ENCODE peak calls at places on chromosome X, in ten cellular contexts. One of them, this sample, is unnamed. For H3K4me1 and H3K9me3, the result is how much of the 10 kb centered on the place peaks cover.

GRCh38 chrX:81263067-81263466 is 61.2 kb downstream of the SH3BGRL start:
- DNase-seq in psoas muscle: no peak
- DNase-seq in cardiac muscle cell: no peak
- DNase-seq in effector memory CD4-positive, alpha-beta T cell: no peak
- DNase-seq in osteoblast: no peak
- DNase-seq in hepatocyte: no peak
- DNase-seq in heart right ventricle: no peak
- DNase-seq in mucosa of descending colon: no peak
- DNase-seq in left lung: no peak
- DNase-seq in thyroid gland: no peak
- DNase-seq in this sample: no peak

GRCh38 chrX:132452911-132453550 is 35.8 kb downstream of the MBNL3 start:
- DNase-seq in psoas muscle: no peak
- DNase-seq in cardiac muscle cell: no peak
- DNase-seq in effector memory CD4-positive, alpha-beta T cell: no peak
- DNase-seq in osteoblast: no peak
- DNase-seq in hepatocyte: no peak
- DNase-seq in heart right ventricle: no peak
- DNase-seq in mucosa of descending colon: no peak
- DNase-seq in left lung: no peak
- DNase-seq in thyroid gland: no peak
- DNase-seq in this sample: no peak

GRCh38 chrX:40064055-40064597 is 33.6 kb downstream of the BCOR start:
- DNase-seq in psoas muscle: no peak
- DNase-seq in cardiac muscle cell: no peak
- DNase-seq in effector memory CD4-positive, alpha-beta T cell: no peak
- DNase-seq in osteoblast: no peak
- DNase-seq in hepatocyte: no peak
- DNase-seq in heart right ventricle: no peak
- DNase-seq in mucosa of descending colon: no peak
- DNase-seq in left lung: no peak
- DNase-seq in thyroid gland: no peak
- DNase-seq in this sample: no peak

GRCh38 chrX:129823115-129823514 is 20.6 kb downstream of the ZDHHC9 start:
- DNase-seq in psoas muscle: no peak
- DNase-seq in cardiac muscle cell: peak
- DNase-seq in effector memory CD4-positive, alpha-beta T cell: peak
- DNase-seq in osteoblast: no peak
- DNase-seq in hepatocyte: peak
- DNase-seq in heart right ventricle: no peak
- DNase-seq in mucosa of descending colon: no peak
- DNase-seq in left lung: no peak
- DNase-seq in thyroid gland: peak
- DNase-seq in this sample: no peak

GRCh38 chrX:16185725-16186136 is 18.4 kb downstream of the MAGEB17 start:
- DNase-seq in psoas muscle: no peak
- DNase-seq in cardiac muscle cell: peak
- DNase-seq in effector memory CD4-positive, alpha-beta T cell: no peak
- DNase-seq in osteoblast: peak
- DNase-seq in hepatocyte: no peak
- DNase-seq in heart right ventricle: no peak
- DNase-seq in mucosa of descending colon: no peak
- DNase-seq in left lung: no peak
- DNase-seq in thyroid gland: no peak
- DNase-seq in this sample: no peak

GRCh38 chrX:119734897-119735339 is 23.5 kb upstream of the SOWAHD start:
- DNase-seq in psoas muscle: peak
- DNase-seq in cardiac muscle cell: peak
- DNase-seq in effector memory CD4-positive, alpha-beta T cell: no peak
- DNase-seq in osteoblast: peak
- DNase-seq in hepatocyte: no peak
- DNase-seq in heart right ventricle: peak
- DNase-seq in mucosa of descending colon: no peak
- DNase-seq in left lung: peak
- DNase-seq in thyroid gland: peak
- DNase-seq in this sample: peak

GRCh38 chrX:63282077-63282476 is 69.1 kb downstream of the SPIN4 start:
- DNase-seq in psoas muscle: no peak
- DNase-seq in cardiac muscle cell: no peak
- DNase-seq in effector memory CD4-positive, alpha-beta T cell: no peak
- DNase-seq in osteoblast: no peak
- DNase-seq in hepatocyte: no peak
- DNase-seq in heart right ventricle: no peak
- DNase-seq in mucosa of descending colon: no peak
- DNase-seq in left lung: no peak
- DNase-seq in thyroid gland: no peak
- DNase-seq in this sample: no peak

GRCh38 chrX:120672841-120673530 is 43.1 kb upstream of the C1GALT1C1 start:
- DNase-seq in psoas muscle: no peak
- DNase-seq in cardiac muscle cell: peak
- DNase-seq in effector memory CD4-positive, alpha-beta T cell: no peak
- DNase-seq in osteoblast: no peak
- DNase-seq in hepatocyte: no peak
- DNase-seq in heart right ventricle: no peak
- DNase-seq in mucosa of descending colon: no peak
- DNase-seq in left lung: no peak
- DNase-seq in thyroid gland: no peak
- DNase-seq in this sample: no peak

GRCh38 chrX:31333181-31333831 is 261.5 kb upstream of the FTHL17 start:
- DNase-seq in psoas muscle: no peak
- DNase-seq in cardiac muscle cell: peak
- DNase-seq in effector memory CD4-positive, alpha-beta T cell: no peak
- DNase-seq in osteoblast: peak
- DNase-seq in hepatocyte: peak
- DNase-seq in heart right ventricle: no peak
- DNase-seq in mucosa of descending colon: no peak
- DNase-seq in left lung: no peak
- DNase-seq in thyroid gland: no peak
- DNase-seq in this sample: no peak

GRCh38 chrX:32268207-32268606 is 943.1 kb downstream of the DMD start:
- DNase-seq in psoas muscle: no peak
- DNase-seq in cardiac muscle cell: no peak
- DNase-seq in effector memory CD4-positive, alpha-beta T cell: no peak
- DNase-seq in osteoblast: no peak
- DNase-seq in hepatocyte: no peak
- DNase-seq in heart right ventricle: no peak
- DNase-seq in mucosa of descending colon: no peak
- DNase-seq in left lung: no peak
- DNase-seq in thyroid gland: no peak
- DNase-seq in this sample: no peak

GRCh38 chrX:131734621-131735020 is 190.7 kb downstream of the OR13H1 start:
- DNase-seq in psoas muscle: peak
- DNase-seq in cardiac muscle cell: no peak
- DNase-seq in effector memory CD4-positive, alpha-beta T cell: peak
- DNase-seq in osteoblast: peak
- DNase-seq in hepatocyte: no peak
- DNase-seq in heart right ventricle: no peak
- DNase-seq in mucosa of descending colon: no peak
- DNase-seq in left lung: peak
- DNase-seq in thyroid gland: no peak
- DNase-seq in this sample: no peak

GRCh38 chrX:144738246-144738645 is 509.1 kb upstream of the SPANXN1 start:
- DNase-seq in psoas muscle: no peak
- DNase-seq in cardiac muscle cell: no peak
- DNase-seq in effector memory CD4-positive, alpha-beta T cell: no peak
- DNase-seq in osteoblast: no peak
- DNase-seq in hepatocyte: no peak
- DNase-seq in heart right ventricle: no peak
- DNase-seq in mucosa of descending colon: no peak
- DNase-seq in left lung: no peak
- DNase-seq in thyroid gland: no peak
- DNase-seq in this sample: no peak

GRCh38 chrX:13774696-13775095 is 40.1 kb downstream of the OFD1 start:
- DNase-seq in psoas muscle: no peak
- DNase-seq in cardiac muscle cell: no peak
- DNase-seq in effector memory CD4-positive, alpha-beta T cell: no peak
- DNase-seq in osteoblast: no peak
- DNase-seq in hepatocyte: no peak
- DNase-seq in heart right ventricle: no peak
- DNase-seq in mucosa of descending colon: no peak
- DNase-seq in left lung: no peak
- DNase-seq in thyroid gland: no peak
- DNase-seq in this sample: no peak

GRCh38 chrX:64427787-64428186 is 32.5 kb upstream of the MTMR8 start:
- DNase-seq in psoas muscle: no peak
- DNase-seq in cardiac muscle cell: no peak
- DNase-seq in effector memory CD4-positive, alpha-beta T cell: no peak
- DNase-seq in osteoblast: no peak
- DNase-seq in hepatocyte: no peak
- DNase-seq in heart right ventricle: no peak
- DNase-seq in mucosa of descending colon: no peak
- DNase-seq in left lung: no peak
- DNase-seq in thyroid gland: no peak
- DNase-seq in this sample: no peak

GRCh38 chrX:24150051-24150790 is 692 bp downstream of the ZFX start:
- DNase-seq in psoas muscle: peak
- DNase-seq in cardiac muscle cell: peak
- DNase-seq in effector memory CD4-positive, alpha-beta T cell: peak
- DNase-seq in osteoblast: peak
- DNase-seq in hepatocyte: peak
- DNase-seq in heart right ventricle: peak
- DNase-seq in mucosa of descending colon: peak
- DNase-seq in left lung: peak
- DNase-seq in thyroid gland: peak
- DNase-seq in this sample: peak

GRCh38 chrX:24149346-24150050 is at the start of gene ZFX:
- DNase-seq in psoas muscle: peak
- DNase-seq in cardiac muscle cell: peak
- DNase-seq in effector memory CD4-positive, alpha-beta T cell: peak
- DNase-seq in osteoblast: peak
- DNase-seq in hepatocyte: peak
- DNase-seq in heart right ventricle: peak
- DNase-seq in mucosa of descending colon: peak
- DNase-seq in left lung: peak
- DNase-seq in thyroid gland: peak
- DNase-seq in this sample: peak

GRCh38 chrX:24153796-24154189 is 4.3 kb downstream of the ZFX start:
- DNase-seq in psoas muscle: no peak
- DNase-seq in cardiac muscle cell: no peak
- DNase-seq in effector memory CD4-positive, alpha-beta T cell: no peak
- DNase-seq in osteoblast: no peak
- DNase-seq in hepatocyte: no peak
- DNase-seq in heart right ventricle: no peak
- DNase-seq in mucosa of descending colon: no peak
- DNase-seq in left lung: no peak
- DNase-seq in thyroid gland: no peak
- DNase-seq in this sample: no peak

GRCh38 chrX:24153175-24153795 is 3.8 kb downstream of the ZFX start:
- DNase-seq in psoas muscle: no peak
- DNase-seq in cardiac muscle cell: peak
- DNase-seq in effector memory CD4-positive, alpha-beta T cell: peak
- DNase-seq in osteoblast: peak
- DNase-seq in hepatocyte: peak
- DNase-seq in heart right ventricle: no peak
- DNase-seq in mucosa of descending colon: no peak
- DNase-seq in left lung: no peak
- DNase-seq in thyroid gland: peak
- DNase-seq in this sample: no peak

GRCh38 chrX:24151513-24151912 is 2.0 kb downstream of the ZFX start:
- DNase-seq in psoas muscle: no peak
- DNase-seq in cardiac muscle cell: no peak
- DNase-seq in effector memory CD4-positive, alpha-beta T cell: no peak
- DNase-seq in osteoblast: no peak
- DNase-seq in hepatocyte: no peak
- DNase-seq in heart right ventricle: no peak
- DNase-seq in mucosa of descending colon: no peak
- DNase-seq in left lung: no peak
- DNase-seq in thyroid gland: no peak
- DNase-seq in this sample: no peak
- H3K4me1 ChIP-seq in psoas muscle: half or more
- H3K4me1 ChIP-seq in cardiac muscle cell: half or more
- H3K4me1 ChIP-seq in effector memory CD4-positive, alpha-beta T cell: under half
- H3K4me1 ChIP-seq in osteoblast: half or more
- H3K4me1 ChIP-seq in hepatocyte: half or more
- H3K4me1 ChIP-seq in heart right ventricle: half or more
- H3K4me1 ChIP-seq in mucosa of descending colon: under half
- H3K4me1 ChIP-seq in left lung: under half
- H3K4me1 ChIP-seq in thyroid gland: half or more
- H3K4me1 ChIP-seq in this sample: half or more

GRCh38 chrX:103647630-103648029 is 18.9 kb downstream of the TCEAL1 start:
- DNase-seq in psoas muscle: no peak
- DNase-seq in cardiac muscle cell: no peak
- DNase-seq in effector memory CD4-positive, alpha-beta T cell: no peak
- DNase-seq in osteoblast: no peak
- DNase-seq in hepatocyte: no peak
- DNase-seq in heart right ventricle: no peak
- DNase-seq in mucosa of descending colon: no peak
- DNase-seq in left lung: no peak
- DNase-seq in thyroid gland: no peak
- DNase-seq in this sample: no peak
- H3K9me3 ChIP-seq in psoas muscle: under half
- H3K9me3 ChIP-seq in cardiac muscle cell: under half
- H3K9me3 ChIP-seq in effector memory CD4-positive, alpha-beta T cell: under half
- H3K9me3 ChIP-seq in osteoblast: under half
- H3K9me3 ChIP-seq in hepatocyte: under half
- H3K9me3 ChIP-seq in heart right ventricle: under half
- H3K9me3 ChIP-seq in mucosa of descending colon: under half
- H3K9me3 ChIP-seq in left lung: under half
- H3K9me3 ChIP-seq in thyroid gland: under half
- H3K9me3 ChIP-seq in this sample: under half

DNA sequence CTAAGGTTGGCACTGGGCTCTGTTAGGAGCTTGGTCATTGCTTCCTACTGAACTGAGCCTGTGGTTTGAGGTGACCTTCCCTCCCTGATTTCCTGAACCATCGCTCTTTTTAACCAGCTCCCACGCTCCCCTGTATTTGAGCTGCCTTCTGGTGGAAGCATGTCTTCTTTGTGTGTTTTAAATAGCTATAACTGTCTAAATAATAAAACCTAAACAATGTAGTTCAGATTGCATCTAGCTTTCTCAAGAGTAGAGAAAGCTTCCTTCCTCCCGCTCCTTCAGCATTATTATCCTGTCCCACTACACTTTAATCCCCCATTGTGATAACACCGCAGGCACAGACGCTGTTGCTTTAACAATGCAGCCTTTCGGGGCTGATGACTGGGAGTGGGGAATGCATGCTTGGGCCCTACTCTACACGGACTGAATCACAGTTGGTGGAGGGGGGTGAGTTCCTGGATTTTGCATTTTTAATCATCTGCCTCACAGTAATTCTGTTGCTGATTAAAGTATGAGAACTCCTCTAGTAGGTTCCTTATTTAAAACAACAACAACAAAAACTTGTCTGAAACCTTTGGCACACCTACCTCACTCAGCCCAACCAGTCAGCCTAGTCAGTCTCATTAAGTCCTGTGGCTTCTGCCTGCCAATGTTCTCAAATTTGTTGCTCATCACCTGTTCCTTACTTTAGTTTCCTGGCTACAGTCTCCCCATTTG is 6.6 kb downstream of the SMS start:
- DNase-seq in psoas muscle: no peak
- DNase-seq in cardiac muscle cell: peak
- DNase-seq in effector memory CD4-positive, alpha-beta T cell: no peak
- DNase-seq in osteoblast: peak
- DNase-seq in hepatocyte: no peak
- DNase-seq in heart right ventricle: no peak
- DNase-seq in mucosa of descending colon: no peak
- DNase-seq in left lung: no peak
- DNase-seq in thyroid gland: no peak
- DNase-seq in this sample: no peak
- H3K4me1 ChIP-seq in psoas muscle: under half
- H3K4me1 ChIP-seq in cardiac muscle cell: half or more
- H3K4me1 ChIP-seq in effector memory CD4-positive, alpha-beta T cell: under half
- H3K4me1 ChIP-seq in osteoblast: under half
- H3K4me1 ChIP-seq in hepatocyte: under half
- H3K4me1 ChIP-seq in heart right ventricle: half or more
- H3K4me1 ChIP-seq in mucosa of descending colon: under half
- H3K4me1 ChIP-seq in left lung: under half
- H3K4me1 ChIP-seq in thyroid gland: under half
- H3K4me1 ChIP-seq in this sample: under half

GRCh38 chrX:55714111-55714510 is 3.4 kb upstream of the RRAGB start:
- DNase-seq in psoas muscle: no peak
- DNase-seq in cardiac muscle cell: no peak
- DNase-seq in effector memory CD4-positive, alpha-beta T cell: no peak
- DNase-seq in osteoblast: no peak
- DNase-seq in hepatocyte: no peak
- DNase-seq in heart right ventricle: no peak
- DNase-seq in mucosa of descending colon: no peak
- DNase-seq in left lung: no peak
- DNase-seq in thyroid gland: no peak
- DNase-seq in this sample: no peak
- H3K9me3 ChIP-seq in psoas muscle: under half
- H3K9me3 ChIP-seq in cardiac muscle cell: under half
- H3K9me3 ChIP-seq in effector memory CD4-positive, alpha-beta T cell: under half
- H3K9me3 ChIP-seq in osteoblast: under half
- H3K9me3 ChIP-seq in hepatocyte: under half
- H3K9me3 ChIP-seq in heart right ventricle: under half
- H3K9me3 ChIP-seq in mucosa of descending colon: under half
- H3K9me3 ChIP-seq in left lung: under half
- H3K9me3 ChIP-seq in thyroid gland: under half
- H3K9me3 ChIP-seq in this sample: under half